ENCODE peak calls at places on chromosomes 6 and 20, in six cellular contexts. One of them, this sample, is unnamed.

GRCh38 chr6:45472383-45472782 is 94.6 kb upstream of the SUPT3H start:
- DNase-seq in sigmoid colon: peak
- DNase-seq in coronary artery: no peak
- DNase-seq in SK-N-SH: no peak
- DNase-seq in GM06990: no peak
- DNase-seq in Panc1: no peak
- DNase-seq in this sample: no peak

GRCh38 chr20:18012901-18013300 is 44.1 kb downstream of the MGME1 start:
- DNase-seq in sigmoid colon: no peak
- DNase-seq in coronary artery: no peak
- DNase-seq in SK-N-SH: no peak
- DNase-seq in GM06990: no peak
- DNase-seq in Panc1: no peak
- DNase-seq in this sample: no peak

GRCh38 chr20:36015806-36016401 is 47.5 kb downstream of the CNBD2 start:
- DNase-seq in sigmoid colon: no peak
- DNase-seq in coronary artery: no peak
- DNase-seq in SK-N-SH: no peak
- DNase-seq in GM06990: no peak
- DNase-seq in Panc1: no peak
- DNase-seq in this sample: no peak

GRCh38 chr6:170266061-170266825 is 24.6 kb downstream of the DLL1 start:
- DNase-seq in sigmoid colon: no peak
- DNase-seq in coronary artery: no peak
- DNase-seq in SK-N-SH: no peak
- DNase-seq in GM06990: no peak
- DNase-seq in Panc1: no peak
- DNase-seq in this sample: no peak

GRCh38 chr6:84633771-84634170 is 130.6 kb downstream of the TBX18 start:
- DNase-seq in sigmoid colon: no peak
- DNase-seq in coronary artery: no peak
- DNase-seq in SK-N-SH: no peak
- DNase-seq in GM06990: no peak
- DNase-seq in Panc1: no peak
- DNase-seq in this sample: no peak

GRCh38 chr20:25676164-25676809 is 20.4 kb downstream of the ZNF337 start:
- DNase-seq in sigmoid colon: no peak
- DNase-seq in coronary artery: no peak
- DNase-seq in SK-N-SH: no peak
- DNase-seq in GM06990: no peak
- DNase-seq in Panc1: no peak
- DNase-seq in this sample: peak

GRCh38 chr6:63802606-63803206 is 167.1 kb downstream of the PHF3 start:
- DNase-seq in sigmoid colon: no peak
- DNase-seq in coronary artery: no peak
- DNase-seq in SK-N-SH: peak
- DNase-seq in GM06990: no peak
- DNase-seq in Panc1: no peak
- DNase-seq in this sample: peak

GRCh38 chr6:144377586-144377985 is 92.5 kb downstream of the UTRN start:
- DNase-seq in sigmoid colon: no peak
- DNase-seq in coronary artery: no peak
- DNase-seq in SK-N-SH: no peak
- DNase-seq in GM06990: no peak
- DNase-seq in Panc1: no peak
- DNase-seq in this sample: peak

GRCh38 chr6:110949679-110950285 is 8.7 kb upstream of the GTF3C6 start:
- DNase-seq in sigmoid colon: no peak
- DNase-seq in coronary artery: no peak
- DNase-seq in SK-N-SH: peak
- DNase-seq in GM06990: no peak
- DNase-seq in Panc1: no peak
- DNase-seq in this sample: no peak

GRCh38 chr6:51844391-51844735 is 243.1 kb downstream of the PKHD1 start:
- DNase-seq in sigmoid colon: no peak
- DNase-seq in coronary artery: no peak
- DNase-seq in SK-N-SH: peak
- DNase-seq in GM06990: no peak
- DNase-seq in Panc1: no peak
- DNase-seq in this sample: no peak
- TF ChIP-seq CTCF in sigmoid colon: no peak
- TF ChIP-seq CTCF in coronary artery: no peak
- TF ChIP-seq CTCF in SK-N-SH: no peak
- TF ChIP-seq CTCF in GM06990: peak
- TF ChIP-seq CTCF in Panc1: peak
- TF ChIP-seq CTCF in this sample: no peak

DNA sequence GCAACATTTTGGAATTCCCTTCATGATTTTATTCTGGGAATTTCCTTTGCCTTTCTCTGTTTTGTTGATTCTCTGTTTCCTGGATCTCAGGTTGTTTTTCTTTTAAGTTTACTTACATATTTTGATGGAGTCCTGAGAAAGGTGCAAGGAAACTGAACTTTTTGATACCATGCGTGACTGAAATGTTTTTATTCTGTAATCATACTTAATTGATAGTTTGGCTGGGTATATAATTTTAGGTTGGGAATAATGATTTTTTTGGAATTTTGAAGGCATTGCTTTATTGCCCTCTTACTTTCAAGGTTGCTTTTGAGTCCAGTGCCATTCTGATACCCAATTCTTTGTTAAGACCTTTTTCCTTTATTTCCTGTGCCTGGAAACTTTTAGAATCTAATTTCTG is 45.2 kb downstream of the LRRC1 start:
- DNase-seq in sigmoid colon: no peak
- DNase-seq in coronary artery: no peak
- DNase-seq in SK-N-SH: no peak
- DNase-seq in GM06990: no peak
- DNase-seq in Panc1: no peak
- DNase-seq in this sample: no peak
- H3K4me3 ChIP-seq in sigmoid colon: no peak
- H3K4me3 ChIP-seq in coronary artery: no peak
- H3K4me3 ChIP-seq in SK-N-SH: no peak
- H3K4me3 ChIP-seq in GM06990: no peak
- H3K4me3 ChIP-seq in Panc1: no peak
- H3K4me3 ChIP-seq in this sample: no peak

DNA sequence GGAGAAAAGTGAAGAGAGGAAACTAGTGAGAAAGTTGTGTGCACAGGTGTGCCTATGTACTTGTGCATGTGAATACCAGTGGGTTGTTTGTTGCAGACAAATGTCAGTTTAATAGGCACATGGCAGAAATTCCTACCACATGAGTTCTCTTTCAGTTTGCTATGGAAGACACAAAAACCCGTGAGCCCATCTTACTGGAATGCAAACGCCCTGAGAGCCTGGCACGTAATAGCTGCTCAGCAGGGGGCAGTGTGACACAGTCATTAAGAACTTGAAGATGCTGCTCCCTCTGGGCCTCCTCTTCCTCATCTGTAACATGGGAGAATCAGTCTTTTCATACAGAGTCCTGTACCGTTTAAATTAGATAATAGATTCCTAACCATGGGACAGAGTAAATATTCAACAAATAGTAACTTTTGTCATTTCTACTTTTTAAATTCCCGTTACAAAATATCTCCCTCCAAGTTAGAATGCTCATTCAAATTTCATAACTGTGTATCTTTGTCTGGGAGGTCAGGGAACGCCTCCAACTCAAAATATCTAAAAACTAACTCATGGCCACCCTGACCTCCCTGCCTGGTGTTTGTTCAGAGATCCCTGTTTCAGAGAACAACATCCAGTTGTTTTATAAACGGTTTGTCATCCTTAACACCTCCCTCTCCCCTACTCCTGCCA is 802.9 kb downstream of the MAFB start:
- DNase-seq in sigmoid colon: peak
- DNase-seq in coronary artery: no peak
- DNase-seq in SK-N-SH: peak
- DNase-seq in GM06990: no peak
- DNase-seq in Panc1: peak
- DNase-seq in this sample: peak
- TF ChIP-seq CTCF in sigmoid colon: no peak
- TF ChIP-seq CTCF in coronary artery: peak
- TF ChIP-seq CTCF in SK-N-SH: peak
- TF ChIP-seq CTCF in GM06990: peak
- TF ChIP-seq CTCF in Panc1: peak
- TF ChIP-seq CTCF in this sample: peak

GRCh38 chr6:136036071-136036380 is 184.5 kb downstream of the PDE7B start:
- DNase-seq in sigmoid colon: no peak
- DNase-seq in coronary artery: no peak
- DNase-seq in SK-N-SH: no peak
- DNase-seq in GM06990: no peak
- DNase-seq in Panc1: no peak
- DNase-seq in this sample: no peak

GRCh38 chr6:136036601-136037000 is 185.1 kb downstream of the PDE7B start:
- DNase-seq in sigmoid colon: no peak
- DNase-seq in coronary artery: no peak
- DNase-seq in SK-N-SH: no peak
- DNase-seq in GM06990: no peak
- DNase-seq in Panc1: no peak
- DNase-seq in this sample: no peak

GRCh38 chr6:136037885-136038460 is 186.5 kb downstream of the PDE7B start:
- DNase-seq in sigmoid colon: no peak
- DNase-seq in coronary artery: no peak
- DNase-seq in SK-N-SH: peak
- DNase-seq in GM06990: no peak
- DNase-seq in Panc1: no peak
- DNase-seq in this sample: no peak

GRCh38 chr6:136038531-136038930 is 187.0 kb downstream of the PDE7B start:
- DNase-seq in sigmoid colon: no peak
- DNase-seq in coronary artery: no peak
- DNase-seq in SK-N-SH: no peak
- DNase-seq in GM06990: no peak
- DNase-seq in Panc1: no peak
- DNase-seq in this sample: no peak

GRCh38 chr6:136037246-136037884 is 185.9 kb downstream of the PDE7B start:
- DNase-seq in sigmoid colon: no peak
- DNase-seq in coronary artery: no peak
- DNase-seq in SK-N-SH: no peak
- DNase-seq in GM06990: no peak
- DNase-seq in Panc1: no peak
- DNase-seq in this sample: no peak
- H3K4me3 ChIP-seq in sigmoid colon: peak
- H3K4me3 ChIP-seq in coronary artery: peak
- H3K4me3 ChIP-seq in SK-N-SH: peak
- H3K4me3 ChIP-seq in GM06990: no peak
- H3K4me3 ChIP-seq in Panc1: no peak
- H3K4me3 ChIP-seq in this sample: no peak

DNA sequence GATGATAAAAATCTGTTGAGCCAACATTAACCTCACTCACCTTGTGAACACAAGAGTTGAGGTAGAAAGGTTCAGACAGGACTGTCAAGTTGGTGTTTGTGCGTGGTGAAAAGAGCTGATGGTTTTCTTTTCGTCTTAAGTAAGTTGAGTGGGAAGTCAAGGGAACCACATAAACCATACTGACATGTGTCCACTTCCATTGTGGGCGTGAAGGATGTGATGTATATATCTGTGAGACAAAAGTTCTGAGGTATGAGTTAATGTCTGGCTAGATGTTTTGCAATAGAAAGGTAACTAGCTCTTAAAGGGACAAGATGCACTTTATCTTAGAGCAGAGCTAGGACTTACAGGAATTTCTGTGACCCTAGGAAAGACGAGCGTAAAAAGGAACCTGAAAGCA is 1272.1 kb upstream of the ADGRB3 start:
- DNase-seq in sigmoid colon: no peak
- DNase-seq in coronary artery: no peak
- DNase-seq in SK-N-SH: no peak
- DNase-seq in GM06990: no peak
- DNase-seq in Panc1: no peak
- DNase-seq in this sample: no peak
- TF ChIP-seq CTCF in sigmoid colon: no peak
- TF ChIP-seq CTCF in coronary artery: no peak
- TF ChIP-seq CTCF in SK-N-SH: no peak
- TF ChIP-seq CTCF in GM06990: no peak
- TF ChIP-seq CTCF in Panc1: no peak
- TF ChIP-seq CTCF in this sample: no peak